ENCODE peak calls at places on chromosomes 13 and 19, in six cellular contexts. J, I, K, E, X and B are unnamed samples.

GRCh38 chr13:26308836-26309235 is 54.9 kb downstream of the CDK8 start:
- DNase-seq in J (no peak), I (no peak), K (no peak), E (no peak), X (no peak), B (no peak)

GRCh38 chr13:114319441-114319871 is 5.2 kb downstream of the CHAMP1 start:
- DNase-seq in J (no peak), I (no peak), K (no peak), E (no peak), X (no peak), B (no peak)

GRCh38 chr19:52227980-52228379 is 38.1 kb downstream of the PPP2R1A start:
- DNase-seq in J (no peak), I (no peak), K (no peak), E (no peak), X (no peak), B (no peak)

GRCh38 chr13:94765814-94766213 is 53.5 kb upstream of the SOX21 start:
- DNase-seq in J (no peak), I (no peak), K (no peak), E (no peak), X (no peak), B (no peak)

GRCh38 chr13:85666356-85666755 is 132.9 kb downstream of the SLITRK6 start:
- DNase-seq in J (peak; percentile 79), I (no peak), K (no peak), E (peak; percentile 70), X (no peak), B (no peak)

GRCh38 chr13:29706923-29707322 is 111.4 kb upstream of the SLC7A1 start:
- DNase-seq in J (no peak), I (no peak), K (no peak), E (no peak), X (no peak), B (no peak)

GRCh38 chr19:9323557-9323918 is 441 bp upstream of the ZNF559 start:
- DNase-seq in J (peak; percentile 84), I (peak; percentile 61), K (peak; percentile 54), E (peak; percentile 80), X (peak; percentile 73), B (peak; percentile 88)

GRCh38 chr13:45102136-45102802 is 18.0 kb upstream of the GTF2F2 start:
- DNase-seq in J (no peak), I (no peak), K (no peak), E (no peak), X (no peak), B (no peak)

GRCh38 chr13:78816592-78816991 is 157.6 kb upstream of the OBI1 start:
- DNase-seq in J (no peak), I (no peak), K (no peak), E (peak; percentile 38), X (no peak), B (no peak)

GRCh38 chr13:75621147-75621546 is 15.0 kb upstream of the LMO7 start:
- DNase-seq in J (no peak), I (no peak), K (peak; percentile 26), E (no peak), X (no peak), B (no peak)

GRCh38 chr13:95714142-95714832 is 37.3 kb downstream of the DNAJC3 start:
- DNase-seq in J (no peak), I (peak; percentile 75), K (no peak), E (no peak), X (no peak), B (peak; percentile 73)

GRCh38 chr13:51357928-51358595 is 18.6 kb downstream of the SERPINE3 start:
- DNase-seq in J (no peak), I (no peak), K (no peak), E (no peak), X (no peak), B (no peak)

GRCh38 chr13:39530996-39531395 is 72.0 kb downstream of the LHFPL6 start:
- DNase-seq in J (no peak), I (no peak), K (no peak), E (no peak), X (no peak), B (no peak)

GRCh38 chr19:35901055-35901644 is 810 bp upstream of the NFKBID start:
- DNase-seq in J (no peak), I (no peak), K (peak; percentile 42), E (no peak), X (no peak), B (peak; percentile 6)

GRCh38 chr19:39424934-39425333 is 10.8 kb downstream of the RPS16 start:
- DNase-seq in J (no peak), I (no peak), K (no peak), E (no peak), X (no peak), B (no peak)

GRCh38 chr19:10270180-10270615 is 722 bp upstream of the ICAM1 start:
- DNase-seq in J (no peak), I (no peak), K (no peak), E (peak; percentile 33), X (peak; percentile 72), B (no peak)

GRCh38 chr13:47484564-47484963 is 516.5 kb downstream of the SUCLA2 start:
- DNase-seq in J (no peak), I (no peak), K (no peak), E (no peak), X (no peak), B (peak; percentile 67)

GRCh38 chr13:103188688-103189326 is 122.6 kb upstream of the SLC10A2 start:
- DNase-seq in J (peak; percentile 21), I (no peak), K (no peak), E (no peak), X (no peak), B (peak; percentile 36)

GRCh38 chr13:26910754-26911465 is 150.3 kb upstream of the GPR12 start:
- DNase-seq in J (no peak), I (no peak), K (no peak), E (no peak), X (no peak), B (no peak)

GRCh38 chr19:6800991-6801396 is 28.5 kb downstream of the VAV1 start:
- DNase-seq in J (no peak), I (peak; percentile 81), K (peak; percentile 39), E (peak; percentile 30), X (peak; percentile 52), B (peak; percentile 92)

GRCh38 chr19:8696993-8697392 is 1.6 kb downstream of the ACTL9 start:
- DNase-seq in J (no peak), I (no peak), K (no peak), E (no peak), X (no peak), B (no peak)

GRCh38 chr13:51879133-51879532 is 17.4 kb downstream of the CCDC70 start:
- DNase-seq in J (no peak), I (no peak), K (no peak), E (no peak), X (peak; percentile 9), B (peak; percentile 11)

GRCh38 chr13:110134801-110135200 is 172.2 kb downstream of the COL4A1 start:
- DNase-seq in J (no peak), I (no peak), K (no peak), E (no peak), X (no peak), B (no peak)

GRCh38 chr13:79212064-79212619 is 193.9 kb downstream of the RBM26 start:
- DNase-seq in J (peak; percentile 36), I (no peak), K (no peak), E (no peak), X (no peak), B (no peak)

GRCh38 chr19:38583219-38583984 is 34.4 kb downstream of the MAP4K1 start:
- DNase-seq in J (no peak), I (no peak), K (no peak), E (no peak), X (no peak), B (no peak)

GRCh38 chr19:46015961-46016425 is 6.9 kb downstream of the PGLYRP1 start:
- DNase-seq in J (peak; percentile 36), I (no peak), K (no peak), E (no peak), X (peak; percentile 52), B (no peak)

GRCh38 chr13:24742986-24743385 is 21.0 kb upstream of the RNF17 start:
- DNase-seq in J (no peak), I (no peak), K (no peak), E (no peak), X (no peak), B (no peak)

GRCh38 chr19:7504684-7505083 is 11.2 kb upstream of the ZNF358 start:
- DNase-seq in J (no peak), I (no peak), K (no peak), E (no peak), X (no peak), B (no peak)

GRCh38 chr19:38004505-38005223 is 97.7 kb downstream of the SIPA1L3 start:
- DNase-seq in J (peak; percentile 93), I (peak; percentile 94), K (peak; percentile 96), E (peak; percentile 93), X (peak; percentile 22), B (peak; percentile 98)

GRCh38 chr19:45824531-45825262 is 9.6 kb upstream of the RSPH6A start:
- DNase-seq in J (no peak), I (no peak), K (no peak), E (no peak), X (no peak), B (no peak)

GRCh38 chr13:34708914-34709313 is 233.2 kb upstream of the NBEA start:
- DNase-seq in J (no peak), I (no peak), K (no peak), E (no peak), X (no peak), B (no peak)

GRCh38 chr13:93361703-93362102 is 135.1 kb downstream of the GPC6 start:
- DNase-seq in J (no peak), I (no peak), K (no peak), E (no peak), X (no peak), B (no peak)

GRCh38 chr13:28568286-28568685 is 73.4 kb upstream of the FLT1 start:
- DNase-seq in J (peak; percentile 30), I (no peak), K (no peak), E (no peak), X (no peak), B (no peak)